ENCODE peak calls at places on chromosomes 3 and 15, in seven cellular contexts. K is naive thymus-derived CD4-positive, alpha-beta T cell; U is left ventricle myocardium inferior; S is HCT116; Y is GM23248; L is mammary epithelial cell; O is tibial artery. V is an unnamed sample.

GRCh38 chr3:8903191-8903590 is 60.1 kb downstream of the RAD18 start:
- DNase-seq in Y (no peak), O (no peak), L (no peak), K (no peak), U (no peak), S (no peak), V (no peak)

GRCh38 chr15:74202461-74203401 is at the start of gene STRA6:
- DNase-seq in U (no peak), S (no peak), O (no peak), K (no peak), Y (no peak), L (peak; percentile 37), V (no peak)

GRCh38 chr3:16040991-16041390 is 133.5 kb upstream of the GALNT15 start:
- DNase-seq in L (no peak), S (no peak), O (no peak), U (no peak), K (no peak), Y (no peak), V (no peak)

GRCh38 chr15:67660446-67660845 is 117.9 kb downstream of the MAP2K5 start:
- DNase-seq in S (no peak), U (no peak), Y (no peak), K (no peak), L (no peak), O (no peak), V (no peak)

GRCh38 chr3:186514296-186515002 is 29.7 kb downstream of the CRYGS start:
- DNase-seq in Y (peak; percentile 16), L (peak; percentile 16), S (peak; percentile 12), O (no peak), K (no peak), U (no peak), V (no peak)

GRCh38 chr3:52403955-52404354 is 40.9 kb downstream of the SEMA3G start:
- DNase-seq in L (no peak), U (peak; percentile 14), S (no peak), O (no peak), K (no peak), Y (no peak), V (no peak)

GRCh38 chr3:153456831-153457545 is 295.0 kb downstream of the RAP2B start:
- DNase-seq in L (no peak), S (no peak), Y (no peak), O (no peak), U (no peak), K (no peak), V (no peak)

GRCh38 chr3:69505770-69506407 is 120.0 kb upstream of the FRMD4B start:
- DNase-seq in L (no peak), S (no peak), K (no peak), Y (peak; percentile 4), U (no peak), O (no peak), V (no peak)

GRCh38 chr15:38547255-38547997 is 17.2 kb downstream of the RASGRP1 start:
- DNase-seq in L (no peak), U (no peak), O (no peak), S (no peak), K (no peak), Y (peak; percentile 87), V (no peak)

GRCh38 chr3:114775395-114775794 is 371.7 kb downstream of the ZBTB20 start:
- DNase-seq in Y (peak; percentile 31), U (no peak), S (no peak), K (no peak), O (no peak), L (no peak), V (no peak)

GRCh38 chr15:45648521-45649200 is 13.8 kb downstream of the SQOR start:
- DNase-seq in L (peak; percentile 89), S (peak; percentile 32), K (no peak), U (no peak), O (no peak), Y (peak; percentile 77), V (peak; percentile 32)

GRCh38 chr3:169869484-169870304 is at the start of gene LRRC31:
- DNase-seq in U (no peak), L (no peak), O (no peak), Y (no peak), K (no peak), S (no peak), V (no peak)

GRCh38 chr3:89699771-89700170 is 592.4 kb downstream of the EPHA3 start:
- DNase-seq in S (no peak), L (no peak), O (no peak), Y (no peak), U (no peak), K (no peak), V (no peak)

GRCh38 chr15:69285834-69286233 is 12.9 kb upstream of the PAQR5 start:
- DNase-seq in U (no peak), O (no peak), Y (no peak), L (no peak), K (no peak), S (no peak), V (no peak)

GRCh38 chr3:34956511-34956910 is 682.8 kb upstream of the ARPP21 start:
- DNase-seq in Y (no peak), L (no peak), S (no peak), K (no peak), O (no peak), U (no peak), V (no peak)

GRCh38 chr3:150589759-150590158 is 13.4 kb upstream of the SELENOT start:
- DNase-seq in L (no peak), S (no peak), Y (peak; percentile 37), O (no peak), U (no peak), K (no peak), V (no peak)

GRCh38 chr3:110101361-110101760 is 764.0 kb upstream of the DPPA4 start:
- DNase-seq in Y (peak; percentile 50), L (no peak), U (no peak), S (no peak), O (no peak), K (no peak), V (no peak)

GRCh38 chr3:77227567-77227966 is 187.7 kb downstream of the ROBO2 start:
- DNase-seq in Y (no peak), O (no peak), U (no peak), S (no peak), L (no peak), K (no peak), V (no peak)

DNA sequence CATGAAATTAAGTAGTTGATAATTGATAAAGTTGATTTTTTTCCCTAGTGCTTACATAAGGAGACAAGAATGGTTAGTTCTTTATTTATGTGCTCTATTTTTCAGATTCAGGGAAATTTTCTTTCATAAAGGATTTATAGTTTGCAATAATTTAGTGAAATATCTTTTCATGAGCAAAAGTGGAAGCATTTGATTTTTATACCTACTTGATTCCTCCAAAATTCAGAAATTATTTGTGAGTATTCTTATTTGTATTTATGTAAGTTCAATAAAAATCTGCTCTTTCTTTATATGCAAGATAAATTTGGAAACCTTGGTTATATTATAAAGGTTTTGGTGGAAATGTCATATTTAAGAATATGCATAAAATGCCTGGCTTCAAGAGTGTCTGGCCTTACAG is 14.7 kb upstream of the SLCO2A1 start:
- DNase-seq in K (no peak), Y (no peak), O (no peak), U (no peak), S (no peak), L (no peak), V (no peak)
- H3K9me3 ChIP-seq in K (no peaks in the 10 kb centered on the region), Y (no peaks in the 10 kb centered on the region), O (peaks cover 11% of the 10 kb centered on the region), U (peaks cover 25% of the 10 kb centered on the region), S (no peaks in the 10 kb centered on the region), L (no peaks in the 10 kb centered on the region), V (no peaks in the 10 kb centered on the region)

GRCh38 chr3:13818919-13819318 is 61.0 kb downstream of the WNT7A start:
- DNase-seq in U (no peak), L (no peak), S (no peak), K (no peak), Y (no peak), O (no peak), V (no peak)
- H3K9me3 ChIP-seq in U (peaks cover 53% of the 10 kb centered on the region), L (peaks cover 60% of the 10 kb centered on the region), S (peaks cover 20% of the 10 kb centered on the region), K (peaks cover 28% of the 10 kb centered on the region), Y (no peaks in the 10 kb centered on the region), O (peaks cover 33% of the 10 kb centered on the region), V (peaks cover 2% of the 10 kb centered on the region)

DNA sequence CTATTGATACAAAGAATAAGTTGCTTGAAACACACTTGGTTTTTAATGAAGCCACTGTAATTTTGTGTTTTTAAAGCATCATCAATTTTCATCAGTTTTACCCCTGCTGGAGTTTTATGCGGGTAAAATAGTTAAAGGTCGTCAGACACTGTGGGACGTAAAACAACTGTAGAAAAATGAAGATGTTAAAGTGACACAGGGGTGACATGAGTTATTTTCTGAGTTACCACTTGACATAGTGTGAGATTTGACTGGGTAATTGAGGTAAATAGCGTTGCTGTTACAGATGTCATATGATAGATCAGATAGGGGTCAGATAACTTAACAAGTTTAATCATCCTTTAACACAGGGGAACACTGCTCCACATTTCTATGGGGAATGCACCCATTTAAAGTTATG is 297.6 kb downstream of the CHL1 start:
- DNase-seq in L (no peak), O (no peak), Y (no peak), U (no peak), K (no peak), S (no peak), V (no peak)
- H3K9me3 ChIP-seq in L (no peaks in the 10 kb centered on the region), O (no peaks in the 10 kb centered on the region), Y (no peaks in the 10 kb centered on the region), U (no peaks in the 10 kb centered on the region), K (no peaks in the 10 kb centered on the region), S (peaks cover 23% of the 10 kb centered on the region), V (no peaks in the 10 kb centered on the region)

GRCh38 chr3:118267588-118267987 is 767.1 kb downstream of the IGSF11 start:
- DNase-seq in S (no peak), O (no peak), L (peak; percentile 76), K (no peak), Y (no peak), U (no peak), V (no peak)
- H3K9me3 ChIP-seq in S (no peaks in the 10 kb centered on the region), O (no peaks in the 10 kb centered on the region), L (no peaks in the 10 kb centered on the region), K (no peaks in the 10 kb centered on the region), Y (no peaks in the 10 kb centered on the region), U (peaks cover 43% of the 10 kb centered on the region), V (no peaks in the 10 kb centered on the region)

GRCh38 chr15:27414168-27414870 is 443.3 kb downstream of the GABRG3 start:
- DNase-seq in L (no peak), S (no peak), K (no peak), Y (peak; percentile 45), O (no peak), U (no peak), V (no peak)

GRCh38 chr15:27412413-27412812 is 441.4 kb downstream of the GABRG3 start:
- DNase-seq in K (no peak), U (no peak), L (no peak), S (no peak), Y (no peak), O (no peak), V (no peak)

GRCh38 chr15:27408428-27408827 is 437.4 kb downstream of the GABRG3 start:
- DNase-seq in O (no peak), L (no peak), U (no peak), S (no peak), Y (no peak), K (no peak), V (no peak)

GRCh38 chr15:27410986-27411385 is 440.0 kb downstream of the GABRG3 start:
- DNase-seq in O (no peak), S (no peak), K (no peak), Y (no peak), L (no peak), U (no peak), V (no peak)
- H3K9me3 ChIP-seq in O (no peaks in the 10 kb centered on the region), S (peaks cover 38% of the 10 kb centered on the region), K (no peaks in the 10 kb centered on the region), Y (no peaks in the 10 kb centered on the region), L (peaks cover 22% of the 10 kb centered on the region), U (no peaks in the 10 kb centered on the region), V (no peaks in the 10 kb centered on the region)

GRCh38 chr3:1805331-1805730 is 293.3 kb upstream of the CNTN4 start:
- DNase-seq in S (no peak), L (peak; percentile 58), O (no peak), K (no peak), U (no peak), Y (no peak), V (no peak)

GRCh38 chr3:1808590-1808989 is 290.1 kb upstream of the CNTN4 start:
- DNase-seq in U (no peak), O (no peak), S (no peak), L (no peak), K (no peak), Y (no peak), V (no peak)
- H3K9me3 ChIP-seq in U (peaks cover 65% of the 10 kb centered on the region), O (peaks cover 17% of the 10 kb centered on the region), S (peaks cover 10% of the 10 kb centered on the region), L (peaks cover 18% of the 10 kb centered on the region), K (no peaks in the 10 kb centered on the region), Y (no peaks in the 10 kb centered on the region), V (no peaks in the 10 kb centered on the region)